ENCODE peak calls at places on chromosome 2, in ten cellular contexts. J is astrocyte of the cerebellum; O is PC-3; E is HuH-7.5; S is Kasumi-1; X is stimulated activated CD4-positive, alpha-beta T cell treated with anti-CD3 and anti-CD28 coated beads, Interleukin-15, amount 100 ng/mL, for 1 hour; C is K562; Y is NCI-H460; F is EL; D is mesendoderm. I is an unnamed sample.

GRCh38 chr2:29597048-29597447 is 324.3 kb downstream of the ALK start:
- DNase-seq in J (no peak), O (no peak), E (no peak), S (no peak), X (no peak), C (no peak), Y (no peak), F (no peak), D (no peak), I (no peak)

GRCh38 chr2:66582975-66583842 is 148.3 kb downstream of the MEIS1 start:
- DNase-seq in J (no peak), O (no peak), E (no peak), S (no peak), X (no peak), C (no peak), Y (no peak), F (no peak), D (peak), I (no peak)

GRCh38 chr2:55391615-55392242 is 27.9 kb downstream of the CCDC88A start:
- DNase-seq in J (no peak), O (no peak), E (no peak), S (no peak), X (no peak), C (peak), Y (no peak), F (no peak), D (no peak), I (no peak)

GRCh38 chr2:26526589-26526988 is 48.7 kb upstream of the OTOF start:
- DNase-seq in J (no peak), O (peak), E (no peak), S (no peak), X (no peak), C (no peak), Y (no peak), F (no peak), D (no peak), I (no peak)

GRCh38 chr2:241893265-241893664 is 23.7 kb downstream of the RTP5 start:
- DNase-seq in J (no peak), O (no peak), E (no peak), S (no peak), X (no peak), C (no peak), Y (no peak), F (no peak), D (no peak), I (no peak)

GRCh38 chr2:15177103-15177502 is 384.0 kb downstream of the NBAS start:
- DNase-seq in J (peak), O (peak), E (no peak), S (no peak), X (peak), C (no peak), Y (no peak), F (peak), D (no peak), I (no peak)

GRCh38 chr2:178194600-178195389 is 483 bp downstream of the OSBPL6 start:
- DNase-seq in J (no peak), O (peak), E (peak), S (no peak), X (no peak), C (peak), Y (peak), F (peak), D (peak), I (peak)

GRCh38 chr2:63050916-63051794 is 525 bp downstream of the OTX1 start:
- DNase-seq in J (no peak), O (peak), E (peak), S (no peak), X (no peak), C (peak), Y (no peak), F (no peak), D (peak), I (peak)

GRCh38 chr2:101263377-101263800 is 10.7 kb downstream of the CNOT11 start:
- DNase-seq in J (no peak), O (no peak), E (no peak), S (no peak), X (no peak), C (no peak), Y (no peak), F (no peak), D (no peak), I (no peak)

I was measured in NCI-H345.